ENCODE peak calls at places on chromosomes 6 and 20, in five cellular contexts. K, L, C, H and D are unnamed samples.
A peak's percentile ranks its signal among the peaks of the same experiment; 100 is the strongest.

GRCh38 chr20:60362531-60362930 is 404.3 kb downstream of the CDH26 start:
- DNase-seq in K (no peak), L (no peak), C (no peak), H (no peak), D (no peak)

GRCh38 chr6:150541587-150541986 is 58.1 kb upstream of the PLEKHG1 start:
- DNase-seq in K (no peak), L (no peak), C (no peak), H (no peak), D (no peak)

GRCh38 chr6:46271107-46271506 is 100.3 kb upstream of the ENPP5 start:
- DNase-seq in K (no peak), L (no peak), C (no peak), H (no peak), D (no peak)

GRCh38 chr20:63096681-63097335 is 90.0 kb upstream of the BHLHE23 start:
- DNase-seq in K (no peak), L (peak; percentile 21), C (no peak), H (no peak), D (no peak)

GRCh38 chr6:7697432-7697819 is 28.5 kb upstream of the BMP6 start:
- DNase-seq in K (no peak), L (no peak), C (no peak), H (no peak), D (no peak)

GRCh38 chr6:111114484-111114883 is 27.2 kb downstream of the SLC16A10 start:
- DNase-seq in K (no peak), L (no peak), C (no peak), H (no peak), D (no peak)

GRCh38 chr6:33995046-33995872 is 150.6 kb downstream of the GRM4 start:
- DNase-seq in K (no peak), L (peak; percentile 58), C (no peak), H (no peak), D (no peak)

GRCh38 chr6:102075539-102075938 is 682.0 kb downstream of the GRIK2 start:
- DNase-seq in K (no peak), L (no peak), C (no peak), H (no peak), D (no peak)

GRCh38 chr20:14647016-14647415 is 309.6 kb upstream of the FLRT3 start:
- DNase-seq in K (no peak), L (no peak), C (no peak), H (no peak), D (no peak)

GRCh38 chr6:41200296-41200900 is 551 bp downstream of the TREML2 start:
- DNase-seq in K (no peak), L (peak; percentile 64), C (no peak), H (no peak), D (peak; percentile 91)

GRCh38 chr6:144259988-144260387 is 25.1 kb upstream of the UTRN start:
- DNase-seq in K (no peak), L (no peak), C (no peak), H (no peak), D (no peak)

GRCh38 chr6:144597511-144597910 is 312.4 kb downstream of the UTRN start:
- DNase-seq in K (no peak), L (no peak), C (no peak), H (no peak), D (no peak)

GRCh38 chr6:154356690-154357089 is at the start of gene IPCEF1:
- DNase-seq in K (no peak), L (no peak), C (no peak), H (no peak), D (no peak)

GRCh38 chr6:150527100-150527499 is 72.6 kb upstream of the PLEKHG1 start:
- DNase-seq in K (no peak), L (no peak), C (no peak), H (peak; percentile 45), D (peak; percentile 34)

GRCh38 chr6:161443868-161444267 is 170.0 kb upstream of the AGPAT4 start:
- DNase-seq in K (no peak), L (no peak), C (no peak), H (no peak), D (no peak)

GRCh38 chr20:62025394-62025793 is 40.3 kb downstream of the TAF4 start:
- DNase-seq in K (no peak), L (no peak), C (no peak), H (no peak), D (no peak)

GRCh38 chr20:21114584-21114983 is 8.4 kb upstream of the LINC00237 start:
- DNase-seq in K (no peak), L (no peak), C (no peak), H (no peak), D (no peak)

GRCh38 chr20:34246126-34246626 is 5.0 kb downstream of the ASIP start:
- DNase-seq in K (no peak), L (no peak), C (no peak), H (no peak), D (no peak)

GRCh38 chr6:41477572-41477971 is 68.6 kb upstream of the FOXP4 start:
- DNase-seq in K (no peak), L (no peak), C (no peak), H (no peak), D (no peak)

GRCh38 chr20:14721926-14722325 is 384.5 kb upstream of the FLRT3 start:
- DNase-seq in K (no peak), L (no peak), C (no peak), H (no peak), D (no peak)

GRCh38 chr6:143368426-143368825 is 82.1 kb downstream of the ADAT2 start:
- DNase-seq in K (no peak), L (no peak), C (no peak), H (no peak), D (no peak)

GRCh38 chr6:2141644-2142290 is 103.6 kb downstream of the GMDS start:
- DNase-seq in K (no peak), L (no peak), C (no peak), H (no peak), D (no peak)

GRCh38 chr6:111736005-111736607 is 130.4 kb upstream of the TRAF3IP2 start:
- DNase-seq in K (no peak), L (no peak), C (no peak), H (no peak), D (no peak)

GRCh38 chr6:151414641-151415260 is 23.4 kb upstream of the ZBTB2 start:
- DNase-seq in K (no peak), L (no peak), C (no peak), H (no peak), D (no peak)

GRCh38 chr20:8718214-8718613 is 350.7 kb upstream of the PLCB4 start:
- DNase-seq in K (no peak), L (no peak), C (no peak), H (no peak), D (no peak)

GRCh38 chr6:75493400-75494064 is at the start of gene FILIP1:
- DNase-seq in K (no peak), L (no peak), C (peak; percentile 25), H (peak; percentile 55), D (no peak)

GRCh38 chr6:44177691-44178423 is 19.2 kb downstream of the CAPN11 start:
- DNase-seq in K (peak; percentile 24), L (peak; percentile 79), C (peak; percentile 37), H (peak; percentile 61), D (no peak)

GRCh38 chr6:42451595-42452170 is at the start of gene TRERF1:
- DNase-seq in K (no peak), L (peak; percentile 83), C (peak; percentile 64), H (peak; percentile 62), D (peak; percentile 92)

GRCh38 chr20:60210779-60211617 is 252.8 kb downstream of the CDH26 start:
- DNase-seq in K (no peak), L (peak; percentile 57), C (peak; percentile 70), H (peak; percentile 30), D (peak; percentile 92)

DNA sequence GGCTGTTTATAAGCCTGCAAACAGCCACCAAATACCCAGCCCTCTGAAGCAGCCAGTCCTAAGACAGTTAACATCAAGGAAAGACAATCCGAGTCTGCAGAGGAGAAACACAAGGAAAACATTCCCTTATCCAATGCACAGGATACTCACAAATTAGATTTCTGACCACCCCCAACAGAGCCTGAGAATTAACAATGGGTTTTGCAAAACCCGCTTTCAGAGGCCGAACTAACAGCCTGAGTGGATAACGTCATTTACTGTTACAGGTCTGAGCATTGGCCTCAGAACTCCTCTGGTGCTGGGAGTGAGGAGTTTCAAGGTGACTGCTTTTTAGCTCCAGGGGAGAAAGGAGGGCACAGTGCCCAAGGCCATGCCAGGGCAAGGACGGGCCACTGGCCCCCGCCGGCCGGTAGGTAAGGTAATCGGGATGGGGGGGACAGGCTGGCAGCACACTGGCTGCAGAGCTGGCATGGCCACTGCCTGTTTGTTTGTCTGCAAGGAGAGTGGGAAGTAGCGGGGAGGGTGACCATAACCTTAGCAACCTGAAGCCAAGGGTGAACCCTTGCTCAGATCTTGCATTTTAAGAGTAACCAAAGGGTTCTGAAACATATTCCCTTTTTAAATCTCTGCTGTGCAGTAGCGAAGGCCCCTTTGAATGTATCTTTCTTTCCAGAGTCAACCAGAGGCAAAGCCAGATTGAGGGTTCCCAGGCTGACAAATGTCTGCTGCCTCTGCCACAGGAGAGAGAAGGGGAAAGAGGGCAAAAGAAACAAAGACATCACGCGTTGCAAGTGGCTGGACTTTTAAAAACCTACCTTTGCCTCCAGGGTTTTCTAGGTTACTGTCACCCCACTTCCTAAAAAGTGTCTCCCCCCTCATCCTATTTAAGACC is 3.9 kb downstream of the ZMYND8 start:
- DNase-seq in K (no peak), L (no peak), C (peak; percentile 59), H (no peak), D (no peak)
- TF ChIP-seq POLR2A in K (no peak), L (peak; percentile 13), C (no peak), H (peak; percentile 42), D (no peak)

GRCh38 chr6:10316327-10316726 is 98.5 kb downstream of the TFAP2A start:
- DNase-seq in K (no peak), L (no peak), C (no peak), H (no peak), D (no peak)
- H3K4me1 ChIP-seq in K (no peaks in the 10 kb centered on the region), L (no peaks in the 10 kb centered on the region), C (no peaks in the 10 kb centered on the region), H (no peaks in the 10 kb centered on the region), D (no peaks in the 10 kb centered on the region)

DNA sequence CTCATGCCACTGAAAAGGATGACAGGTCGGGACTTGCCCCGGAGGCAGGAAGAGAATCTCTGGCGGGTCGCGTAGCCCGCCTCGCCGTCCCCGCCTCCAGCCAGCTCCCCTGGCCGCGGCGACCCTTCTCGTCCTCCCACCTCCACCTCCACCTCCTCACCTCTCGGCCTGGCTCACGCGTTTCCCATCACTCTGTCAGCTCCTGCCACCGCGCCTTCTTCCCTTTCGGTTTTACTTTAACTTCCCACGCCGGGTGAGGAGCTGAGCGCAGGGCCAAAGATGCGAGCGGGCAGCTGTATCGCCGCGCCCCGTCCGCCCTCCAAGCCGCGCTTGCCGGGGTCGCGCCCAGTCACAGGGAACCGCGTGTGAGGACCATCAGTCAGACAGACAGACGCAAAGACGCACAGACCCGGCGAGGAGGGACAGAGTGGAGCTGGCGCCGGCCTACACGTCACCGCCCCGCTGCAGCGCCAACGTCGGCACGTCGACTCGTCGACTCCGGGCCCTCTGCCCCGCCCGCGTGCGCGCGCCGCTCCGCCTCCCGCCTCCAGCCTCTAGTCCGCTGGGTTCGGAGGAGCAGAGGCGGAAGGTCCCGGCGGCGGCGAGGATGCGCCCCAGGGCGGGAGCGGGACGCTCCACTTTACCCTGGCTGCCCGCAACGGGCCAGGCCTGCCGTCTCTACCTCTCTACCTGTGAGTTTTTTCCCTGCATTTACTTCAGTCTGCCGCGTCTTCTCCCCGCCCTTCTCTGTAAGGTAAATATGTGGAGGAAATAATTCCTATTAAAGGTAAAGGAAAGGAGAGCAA is at the start of gene ASCC3:
- DNase-seq in K (peak; percentile 36), L (peak; percentile 97), C (peak; percentile 92), H (peak; percentile 92), D (peak; percentile 97)
- TF ChIP-seq POLR2A in K (peak; percentile 9), L (peak; percentile 90), C (peak; percentile 56), H (peak; percentile 72), D (no peak)

DNA sequence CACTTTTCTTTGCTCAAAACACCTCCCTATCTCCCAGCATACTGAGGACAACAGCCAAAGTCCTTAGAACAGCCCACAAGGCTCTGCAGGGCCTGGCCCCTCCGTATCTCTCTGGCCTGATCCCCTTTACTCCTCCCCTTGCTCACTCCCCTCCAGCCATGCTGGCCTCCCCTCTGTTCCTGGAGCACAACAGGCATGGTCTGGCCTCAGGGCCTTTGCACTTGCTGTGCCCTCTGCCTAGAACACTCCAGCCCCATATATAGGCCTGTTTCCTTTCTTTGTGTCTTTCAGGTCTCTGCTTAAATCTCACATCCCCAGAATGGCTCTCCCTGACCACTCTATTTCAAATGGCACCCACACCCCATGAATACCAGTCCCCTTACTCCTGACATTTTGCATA is 62.7 kb downstream of the KCNB1 start:
- DNase-seq in K (no peak), L (no peak), C (no peak), H (no peak), D (no peak)
- H3K4me1 ChIP-seq in K (no peaks in the 10 kb centered on the region), L (no peaks in the 10 kb centered on the region), C (no peaks in the 10 kb centered on the region), H (peaks cover 5% of the 10 kb centered on the region), D (peaks cover 95% of the 10 kb centered on the region)